ENCODE peak calls at places on chromosomes 5 and 9, in nine cellular contexts. One of them, this sample, is unnamed.

GRCh38 chr5:163306421-163306820 is 131.0 kb upstream of the CCNG1 start:
- DNase-seq in breast epithelium: no peak
- DNase-seq in pancreas: no peak
- DNase-seq in AG04449: no peak
- DNase-seq in ovary: no peak
- DNase-seq in heart left ventricle: no peak
- DNase-seq in HFF-Myc: no peak
- DNase-seq in K562: no peak
- DNase-seq in hepatocyte: peak
- DNase-seq in this sample: peak

GRCh38 chr5:104793452-104794120 is 1231.0 kb upstream of the NUDT12 start:
- DNase-seq in pancreas: no peak
- DNase-seq in AG04449: no peak
- DNase-seq in ovary: no peak
- DNase-seq in breast epithelium: no peak
- DNase-seq in hepatocyte: peak
- DNase-seq in heart left ventricle: no peak
- DNase-seq in K562: no peak
- DNase-seq in HFF-Myc: no peak
- DNase-seq in this sample: no peak

GRCh38 chr5:156497816-156498215 is 170.9 kb downstream of the SGCD start:
- DNase-seq in heart left ventricle: no peak
- DNase-seq in pancreas: no peak
- DNase-seq in HFF-Myc: no peak
- DNase-seq in ovary: no peak
- DNase-seq in AG04449: no peak
- DNase-seq in breast epithelium: no peak
- DNase-seq in K562: no peak
- DNase-seq in hepatocyte: no peak
- DNase-seq in this sample: no peak

GRCh38 chr5:132905938-132906337 is 32.5 kb downstream of the LEAP2 start:
- DNase-seq in breast epithelium: no peak
- DNase-seq in hepatocyte: peak
- DNase-seq in HFF-Myc: no peak
- DNase-seq in ovary: no peak
- DNase-seq in heart left ventricle: no peak
- DNase-seq in AG04449: no peak
- DNase-seq in pancreas: no peak
- DNase-seq in K562: no peak
- DNase-seq in this sample: peak

GRCh38 chr5:51131266-51131665 is 252.0 kb upstream of the ISL1 start:
- DNase-seq in ovary: no peak
- DNase-seq in K562: no peak
- DNase-seq in breast epithelium: no peak
- DNase-seq in AG04449: no peak
- DNase-seq in HFF-Myc: no peak
- DNase-seq in pancreas: no peak
- DNase-seq in heart left ventricle: no peak
- DNase-seq in hepatocyte: no peak
- DNase-seq in this sample: no peak

GRCh38 chr5:113163328-113163727 is 186.7 kb downstream of the DCP2 start:
- DNase-seq in HFF-Myc: no peak
- DNase-seq in K562: no peak
- DNase-seq in hepatocyte: no peak
- DNase-seq in ovary: no peak
- DNase-seq in heart left ventricle: no peak
- DNase-seq in breast epithelium: no peak
- DNase-seq in AG04449: no peak
- DNase-seq in pancreas: no peak
- DNase-seq in this sample: peak

GRCh38 chr5:669111-669841 is 23.9 kb downstream of the TPPP start:
- DNase-seq in pancreas: peak
- DNase-seq in K562: peak
- DNase-seq in heart left ventricle: no peak
- DNase-seq in AG04449: no peak
- DNase-seq in HFF-Myc: no peak
- DNase-seq in hepatocyte: peak
- DNase-seq in ovary: no peak
- DNase-seq in breast epithelium: no peak
- DNase-seq in this sample: peak

GRCh38 chr9:125561497-125562148 is 145.4 kb downstream of the MAPKAP1 start:
- DNase-seq in HFF-Myc: no peak
- DNase-seq in ovary: no peak
- DNase-seq in hepatocyte: no peak
- DNase-seq in AG04449: no peak
- DNase-seq in pancreas: no peak
- DNase-seq in heart left ventricle: no peak
- DNase-seq in breast epithelium: no peak
- DNase-seq in K562: no peak
- DNase-seq in this sample: no peak

GRCh38 chr5:172688735-172689572 is 47.9 kb downstream of the NEURL1B start:
- DNase-seq in pancreas: peak
- DNase-seq in K562: no peak
- DNase-seq in ovary: peak
- DNase-seq in HFF-Myc: no peak
- DNase-seq in hepatocyte: peak
- DNase-seq in heart left ventricle: no peak
- DNase-seq in AG04449: no peak
- DNase-seq in breast epithelium: peak
- DNase-seq in this sample: peak

GRCh38 chr5:110644357-110644756 is 82.1 kb downstream of the TMEM232 start:
- DNase-seq in pancreas: no peak
- DNase-seq in ovary: no peak
- DNase-seq in hepatocyte: no peak
- DNase-seq in K562: no peak
- DNase-seq in heart left ventricle: no peak
- DNase-seq in breast epithelium: no peak
- DNase-seq in AG04449: no peak
- DNase-seq in HFF-Myc: no peak
- DNase-seq in this sample: no peak

GRCh38 chr5:65061250-65061973 is 292.7 kb downstream of the CWC27 start:
- DNase-seq in hepatocyte: peak
- DNase-seq in HFF-Myc: no peak
- DNase-seq in AG04449: no peak
- DNase-seq in heart left ventricle: no peak
- DNase-seq in ovary: no peak
- DNase-seq in pancreas: no peak
- DNase-seq in K562: no peak
- DNase-seq in breast epithelium: peak
- DNase-seq in this sample: no peak
- H3K4me3 ChIP-seq in hepatocyte: no peak
- H3K4me3 ChIP-seq in HFF-Myc: no peak
- H3K4me3 ChIP-seq in AG04449: no peak
- H3K4me3 ChIP-seq in heart left ventricle: no peak
- H3K4me3 ChIP-seq in ovary: no peak
- H3K4me3 ChIP-seq in pancreas: no peak
- H3K4me3 ChIP-seq in K562: no peak
- H3K4me3 ChIP-seq in breast epithelium: no peak
- H3K4me3 ChIP-seq in this sample: no peak

GRCh38 chr5:91221917-91222316 is 161.2 kb downstream of the ARRDC3 start:
- DNase-seq in hepatocyte: no peak
- DNase-seq in heart left ventricle: no peak
- DNase-seq in AG04449: no peak
- DNase-seq in K562: no peak
- DNase-seq in pancreas: no peak
- DNase-seq in breast epithelium: no peak
- DNase-seq in ovary: no peak
- DNase-seq in HFF-Myc: no peak
- DNase-seq in this sample: no peak

GRCh38 chr5:91219141-91219802 is 163.8 kb downstream of the ARRDC3 start:
- DNase-seq in AG04449: no peak
- DNase-seq in ovary: no peak
- DNase-seq in pancreas: no peak
- DNase-seq in breast epithelium: peak
- DNase-seq in hepatocyte: peak
- DNase-seq in K562: no peak
- DNase-seq in HFF-Myc: no peak
- DNase-seq in heart left ventricle: no peak
- DNase-seq in this sample: peak

GRCh38 chr5:91217859-91218258 is 165.3 kb downstream of the ARRDC3 start:
- DNase-seq in K562: no peak
- DNase-seq in ovary: no peak
- DNase-seq in heart left ventricle: no peak
- DNase-seq in pancreas: no peak
- DNase-seq in breast epithelium: no peak
- DNase-seq in hepatocyte: no peak
- DNase-seq in HFF-Myc: no peak
- DNase-seq in AG04449: no peak
- DNase-seq in this sample: no peak

GRCh38 chr5:91222482-91222881 is 160.6 kb downstream of the ARRDC3 start:
- DNase-seq in pancreas: no peak
- DNase-seq in HFF-Myc: no peak
- DNase-seq in breast epithelium: no peak
- DNase-seq in K562: no peak
- DNase-seq in heart left ventricle: no peak
- DNase-seq in hepatocyte: no peak
- DNase-seq in ovary: no peak
- DNase-seq in AG04449: no peak
- DNase-seq in this sample: no peak

DNA sequence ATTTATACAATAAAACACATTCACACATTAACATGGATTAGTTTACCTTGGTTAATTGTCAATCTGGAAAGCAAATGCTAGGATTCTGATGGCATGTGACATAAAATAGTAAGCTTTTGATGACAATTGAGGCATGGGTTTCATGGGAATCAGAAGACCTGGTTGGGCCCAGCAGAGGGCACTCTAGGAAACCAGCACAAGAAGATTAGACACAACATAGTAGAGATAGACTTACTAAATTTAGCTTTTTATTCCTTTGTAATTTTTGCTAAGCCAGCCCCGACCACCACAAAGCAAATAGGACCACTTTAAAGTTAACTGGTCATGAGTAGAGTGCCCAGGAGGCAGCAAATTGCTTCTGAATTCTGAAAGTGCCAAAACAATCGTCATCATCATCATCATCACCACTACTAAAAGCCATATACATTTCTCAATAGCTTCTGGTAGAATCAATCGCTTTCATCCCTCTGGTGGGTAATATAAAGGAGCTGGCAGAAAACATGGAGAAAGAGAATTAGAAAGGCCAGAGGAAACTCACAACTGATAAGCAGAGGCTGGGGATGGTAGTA is 163.2 kb downstream of the ARRDC3 start:
- DNase-seq in K562: peak
- DNase-seq in hepatocyte: peak
- DNase-seq in heart left ventricle: no peak
- DNase-seq in pancreas: no peak
- DNase-seq in ovary: no peak
- DNase-seq in breast epithelium: no peak
- DNase-seq in AG04449: no peak
- DNase-seq in HFF-Myc: no peak
- DNase-seq in this sample: peak
- TF ChIP-seq CTCF in K562: peak
- TF ChIP-seq CTCF in hepatocyte: peak
- TF ChIP-seq CTCF in heart left ventricle: peak
- TF ChIP-seq CTCF in pancreas: no peak
- TF ChIP-seq CTCF in ovary: no peak
- TF ChIP-seq CTCF in breast epithelium: no peak
- TF ChIP-seq CTCF in AG04449: peak
- TF ChIP-seq CTCF in HFF-Myc: peak
- TF ChIP-seq CTCF in this sample: peak

DNA sequence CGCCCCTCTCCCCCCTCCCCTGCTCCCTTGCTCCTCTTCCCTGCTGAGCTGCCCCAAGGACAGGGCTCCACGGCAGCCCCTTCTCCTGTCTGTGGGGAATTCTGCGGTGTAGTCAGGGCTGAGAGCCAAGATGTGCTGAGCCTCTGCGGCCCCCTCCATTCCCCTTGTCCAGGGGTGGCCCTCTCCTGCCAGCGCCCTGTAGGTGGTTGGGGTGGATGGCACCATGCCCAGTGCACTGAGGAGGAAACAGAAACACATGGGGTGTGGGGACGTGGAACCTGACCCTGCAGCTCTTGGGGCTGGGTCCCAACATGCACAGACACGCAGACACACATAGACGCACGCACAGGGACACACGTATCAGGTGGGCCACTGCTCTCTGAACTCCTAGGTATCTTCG is 64.6 kb downstream of the HMCN2 start:
- DNase-seq in heart left ventricle: no peak
- DNase-seq in HFF-Myc: no peak
- DNase-seq in K562: no peak
- DNase-seq in AG04449: no peak
- DNase-seq in pancreas: no peak
- DNase-seq in ovary: no peak
- DNase-seq in hepatocyte: no peak
- DNase-seq in breast epithelium: no peak
- DNase-seq in this sample: no peak
- H3K4me3 ChIP-seq in heart left ventricle: no peak
- H3K4me3 ChIP-seq in HFF-Myc: no peak
- H3K4me3 ChIP-seq in K562: no peak
- H3K4me3 ChIP-seq in AG04449: no peak
- H3K4me3 ChIP-seq in pancreas: no peak
- H3K4me3 ChIP-seq in ovary: no peak
- H3K4me3 ChIP-seq in hepatocyte: no peak
- H3K4me3 ChIP-seq in breast epithelium: no peak
- H3K4me3 ChIP-seq in this sample: no peak

GRCh38 chr5:140041492-140042421 is 1.3 kb downstream of the NRG2 start:
- DNase-seq in ovary: peak
- DNase-seq in heart left ventricle: peak
- DNase-seq in hepatocyte: peak
- DNase-seq in K562: no peak
- DNase-seq in AG04449: no peak
- DNase-seq in HFF-Myc: no peak
- DNase-seq in pancreas: peak
- DNase-seq in breast epithelium: peak
- DNase-seq in this sample: peak

GRCh38 chr5:140042551-140043507 is at the start of gene NRG2:
- DNase-seq in ovary: peak
- DNase-seq in breast epithelium: no peak
- DNase-seq in heart left ventricle: peak
- DNase-seq in K562: peak
- DNase-seq in hepatocyte: peak
- DNase-seq in AG04449: no peak
- DNase-seq in HFF-Myc: no peak
- DNase-seq in pancreas: peak
- DNase-seq in this sample: peak

GRCh38 chr5:140044041-140044440 is 942 bp upstream of the NRG2 start:
- DNase-seq in pancreas: no peak
- DNase-seq in HFF-Myc: no peak
- DNase-seq in ovary: no peak
- DNase-seq in K562: no peak
- DNase-seq in AG04449: no peak
- DNase-seq in heart left ventricle: no peak
- DNase-seq in hepatocyte: no peak
- DNase-seq in breast epithelium: no peak
- DNase-seq in this sample: no peak

GRCh38 chr5:140041099-140041491 is 2.0 kb downstream of the NRG2 start:
- DNase-seq in hepatocyte: no peak
- DNase-seq in breast epithelium: no peak
- DNase-seq in HFF-Myc: no peak
- DNase-seq in pancreas: no peak
- DNase-seq in AG04449: no peak
- DNase-seq in K562: no peak
- DNase-seq in ovary: no peak
- DNase-seq in heart left ventricle: no peak
- DNase-seq in this sample: no peak

DNA sequence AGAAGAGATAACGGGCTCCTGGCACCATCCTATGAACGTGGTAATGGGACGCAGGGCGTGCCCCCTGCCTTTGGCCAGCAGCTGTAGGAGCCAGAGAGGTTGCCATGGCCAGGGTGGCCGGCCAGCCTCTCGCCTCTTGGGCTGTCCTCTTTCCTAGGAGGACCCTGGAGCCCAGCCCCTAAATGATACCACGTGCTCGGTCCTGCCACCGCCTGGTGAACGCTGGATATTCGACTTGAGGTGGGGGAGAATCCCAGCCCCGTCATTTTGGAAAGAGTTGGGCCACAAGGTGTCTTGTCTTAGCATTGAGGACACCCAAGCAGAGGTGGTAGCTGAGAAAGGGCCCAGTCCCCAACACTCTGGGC is 391 bp upstream of the NRG2 start:
- DNase-seq in hepatocyte: no peak
- DNase-seq in pancreas: no peak
- DNase-seq in breast epithelium: no peak
- DNase-seq in heart left ventricle: peak
- DNase-seq in K562: peak
- DNase-seq in ovary: no peak
- DNase-seq in HFF-Myc: no peak
- DNase-seq in AG04449: no peak
- DNase-seq in this sample: no peak
- TF ChIP-seq CTCF in hepatocyte: no peak
- TF ChIP-seq CTCF in pancreas: peak
- TF ChIP-seq CTCF in breast epithelium: no peak
- TF ChIP-seq CTCF in heart left ventricle: no peak
- TF ChIP-seq CTCF in K562: no peak
- TF ChIP-seq CTCF in ovary: no peak
- TF ChIP-seq CTCF in HFF-Myc: peak
- TF ChIP-seq CTCF in AG04449: no peak
- TF ChIP-seq CTCF in this sample: no peak